ENCODE peak calls at places on chromosomes 7 and 10, in eight cellular contexts. H is fibroblast of lung, O is esophagus squamous epithelium, P is lower lobe of right lung, M is hepatocyte, B is OCI-LY7, G is right lobe of liver, A is sigmoid colon. X is an unnamed sample.
A peak's percentile ranks its signal among the peaks of the same experiment; 100 is the strongest.

GRCh38 chr7:108525327-108525984 is 479 bp downstream of the PNPLA8 start:
- DNase-seq in H (peak; percentile 89), O (no peak), P (no peak), M (peak; percentile 85), B (peak; percentile 19), G (no peak), A (peak; percentile 95), X (peak; percentile 91)

GRCh38 chr10:73076361-73077183 is 20.1 kb downstream of the P4HA1 start:
- DNase-seq in H (peak; percentile 87), O (no peak), P (no peak), M (peak; percentile 37), B (peak; percentile 27), G (peak; percentile 47), A (peak; percentile 90), X (peak; percentile 82)

GRCh38 chr7:130611206-130611605 is 57.3 kb downstream of the COPG2 start:
- DNase-seq in H (no peak), O (no peak), P (no peak), M (no peak), B (no peak), G (no peak), A (no peak), X (no peak)

GRCh38 chr10:42367532-42368230 is 270.7 kb downstream of the ZNF33B start:
- DNase-seq in H (peak; percentile 93), O (peak; percentile 15), P (peak; percentile 84), M (no peak), B (no peak), G (peak; percentile 57), A (peak; percentile 84), X (peak; percentile 78)

GRCh38 chr7:41156268-41156667 is 546.6 kb downstream of the INHBA start:
- DNase-seq in H (no peak), O (no peak), P (no peak), M (no peak), B (no peak), G (no peak), A (no peak), X (no peak)

GRCh38 chr7:90850516-90850915 is 254.4 kb downstream of the CDK14 start:
- DNase-seq in H (no peak), O (no peak), P (no peak), M (no peak), B (no peak), G (no peak), A (no peak), X (no peak)

GRCh38 chr7:93890464-93891068 is at the start of gene TFPI2:
- DNase-seq in H (peak; percentile 49), O (no peak), P (peak; percentile 42), M (peak; percentile 67), B (no peak), G (peak; percentile 60), A (peak; percentile 69), X (peak; percentile 59)

GRCh38 chr10:62637249-62638061 is 167.1 kb upstream of the ADO start:
- DNase-seq in H (peak; percentile 61), O (no peak), P (no peak), M (no peak), B (peak; percentile 82), G (no peak), A (no peak), X (no peak)

GRCh38 chr7:121485457-121486243 is 89.5 kb upstream of the FAM3C start:
- DNase-seq in H (no peak), O (no peak), P (no peak), M (no peak), B (no peak), G (no peak), A (peak; percentile 65), X (no peak)

GRCh38 chr7:108459922-108460551 is 3.8 kb upstream of the NRCAM start:
- DNase-seq in H (peak; percentile 58), O (no peak), P (no peak), M (peak; percentile 64), B (peak; percentile 46), G (no peak), A (no peak), X (no peak)

GRCh38 chr10:11742779-11743298 is 657 bp downstream of the ECHDC3 start:
- DNase-seq in H (peak; percentile 31), O (no peak), P (peak; percentile 61), M (no peak), B (no peak), G (peak; percentile 78), A (no peak), X (peak; percentile 75)

GRCh38 chr7:149495785-149496641 is 1.6 kb downstream of the ZNF746 start:
- DNase-seq in H (peak; percentile 84), O (no peak), P (peak; percentile 71), M (peak; percentile 76), B (no peak), G (peak; percentile 72), A (peak; percentile 93), X (peak; percentile 84)

GRCh38 chr7:95213809-95214492 is 110.4 kb downstream of the PON1 start:
- DNase-seq in H (peak; percentile 71), O (no peak), P (no peak), M (no peak), B (no peak), G (no peak), A (peak; percentile 75), X (peak; percentile 70)

GRCh38 chr7:116139807-116140206 is 70.5 kb upstream of the TES start:
- DNase-seq in H (peak; percentile 47), O (no peak), P (no peak), M (no peak), B (no peak), G (no peak), A (no peak), X (no peak)

GRCh38 chr10:88676283-88677060 is 12.2 kb downstream of the LIPF start:
- DNase-seq in H (no peak), O (no peak), P (no peak), M (peak; percentile 7), B (no peak), G (no peak), A (no peak), X (no peak)

GRCh38 chr7:139249179-139249822 is 18.3 kb downstream of the UBN2 start:
- DNase-seq in H (no peak), O (no peak), P (no peak), M (no peak), B (no peak), G (no peak), A (no peak), X (no peak)

GRCh38 chr7:73342645-73343044 is 14.7 kb downstream of the FKBP6 start:
- DNase-seq in H (peak; percentile 78), O (no peak), P (no peak), M (peak; percentile 73), B (no peak), G (no peak), A (no peak), X (no peak)

GRCh38 chr10:3500408-3500856 is 284.6 kb downstream of the KLF6 start:
- DNase-seq in H (peak; percentile 95), O (no peak), P (peak; percentile 77), M (peak; percentile 74), B (no peak), G (no peak), A (peak; percentile 90), X (peak; percentile 85)

GRCh38 chr10:105844653-105845052 is 1203.6 kb downstream of the SORCS3 start:
- DNase-seq in H (no peak), O (no peak), P (no peak), M (no peak), B (no peak), G (no peak), A (no peak), X (no peak)

GRCh38 chr10:15884447-15884846 is 24.1 kb upstream of the MINDY3 start:
- DNase-seq in H (no peak), O (no peak), P (no peak), M (no peak), B (no peak), G (no peak), A (no peak), X (no peak)
- TF ChIP-seq CTCF in H (no peak), O (no peak), P (no peak), M (no peak), B (no peak), G (no peak), A (no peak), X (no peak)

DNA sequence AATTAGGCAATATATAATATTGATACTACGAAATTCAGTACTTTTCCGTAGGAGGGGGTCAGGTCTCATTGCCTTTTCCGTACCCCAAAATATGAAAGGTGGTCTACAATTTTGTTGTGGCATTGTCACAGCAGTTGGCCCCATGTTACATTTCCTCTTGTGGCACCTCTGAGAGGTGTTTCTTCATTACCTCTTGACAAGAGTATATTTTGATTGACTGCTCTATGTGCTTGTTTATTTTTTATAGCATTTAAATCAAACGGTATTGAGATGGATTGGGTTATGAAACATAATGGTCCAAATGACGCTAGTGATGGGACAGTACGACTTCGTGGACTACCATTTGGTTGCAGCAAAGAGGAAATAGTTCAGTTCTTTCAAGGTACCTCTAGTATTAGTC is 4.2 kb upstream of the PBLD start:
- DNase-seq in H (no peak), O (no peak), P (no peak), M (no peak), B (no peak), G (no peak), A (no peak), X (no peak)
- H3K4me1 ChIP-seq in H (peaks cover 8% of the 10 kb centered on the region), O (peaks cover 14% of the 10 kb centered on the region), P (peaks cover 50% of the 10 kb centered on the region), M (peaks cover 28% of the 10 kb centered on the region), B (peaks cover 39% of the 10 kb centered on the region), G (no peaks in the 10 kb centered on the region), A (peaks cover 50% of the 10 kb centered on the region), X (peaks cover 51% of the 10 kb centered on the region)

DNA sequence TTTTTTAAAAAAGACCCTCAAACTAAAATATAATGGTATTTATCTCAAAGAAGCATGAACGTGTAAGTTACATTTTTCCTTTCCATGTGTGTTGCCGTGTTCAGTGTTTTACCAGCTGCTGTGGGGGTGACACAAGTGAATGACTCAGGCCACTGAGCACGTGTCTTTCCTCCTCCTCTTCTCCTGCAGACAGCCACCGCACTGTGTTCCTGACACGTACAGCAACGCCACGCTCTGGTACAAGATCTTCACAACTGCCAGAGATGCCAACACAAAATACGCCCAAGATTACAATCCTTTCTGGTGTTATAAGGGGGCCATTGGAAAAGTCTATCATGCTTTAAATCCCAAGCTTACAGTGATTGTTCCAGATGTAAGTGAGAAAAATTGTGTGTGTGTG is 29.7 kb downstream of the TMEM248 start:
- DNase-seq in H (peak; percentile 43), O (no peak), P (no peak), M (no peak), B (no peak), G (no peak), A (no peak), X (no peak)
- TF ChIP-seq CTCF in H (no peak), O (no peak), P (no peak), M (no peak), B (no peak), G (no peak), A (no peak), X (no peak)

DNA sequence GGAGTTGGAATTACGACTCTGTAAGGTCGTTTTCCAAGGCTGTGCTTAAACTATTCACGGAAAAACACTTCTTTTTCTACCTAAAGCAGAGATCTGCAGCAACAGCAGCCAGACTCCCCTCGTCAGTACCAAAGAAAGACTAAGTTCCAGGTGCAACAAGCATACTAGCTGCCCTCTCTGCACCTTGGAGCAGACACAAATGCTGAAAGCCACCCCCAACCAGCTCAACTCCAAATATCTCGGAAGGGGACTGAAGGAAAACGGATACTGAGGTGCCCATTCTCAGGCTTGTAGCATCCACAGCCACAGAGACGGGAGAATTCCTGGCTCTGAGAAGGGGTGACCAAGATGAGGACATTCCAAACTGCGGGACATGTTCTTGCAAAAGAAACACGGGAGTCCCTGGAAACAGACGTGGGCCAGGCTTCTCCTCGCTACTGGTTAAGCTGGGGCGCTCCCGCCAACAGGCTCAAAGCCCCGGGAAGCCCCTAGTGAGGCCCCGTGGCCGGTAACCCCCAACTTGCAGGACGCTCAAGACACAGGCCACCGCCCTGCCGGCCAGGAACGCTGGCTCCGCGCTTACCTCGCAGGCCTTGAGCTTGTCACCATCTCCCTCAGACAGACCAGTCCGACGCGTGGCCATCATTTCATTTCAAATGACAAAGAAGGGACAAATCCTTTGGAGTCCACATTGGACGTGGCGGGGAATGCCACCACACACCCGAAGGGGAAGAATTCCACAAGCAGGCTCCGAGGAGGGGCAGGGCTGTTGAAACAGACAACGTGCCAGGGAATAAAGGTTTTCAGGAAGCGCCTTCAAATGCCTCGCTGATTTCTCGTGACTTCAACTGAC is 2.2 kb downstream of the ARHGAP21 start:
- DNase-seq in H (no peak), O (no peak), P (peak; percentile 56), M (peak; percentile 47), B (no peak), G (peak; percentile 40), A (peak; percentile 72), X (peak; percentile 49)
- H3K4me1 ChIP-seq in H (peaks cover 12% of the 10 kb centered on the region), O (no peaks in the 10 kb centered on the region), P (peaks cover 53% of the 10 kb centered on the region), M (peaks cover 21% of the 10 kb centered on the region), B (peaks cover 33% of the 10 kb centered on the region), G (no peaks in the 10 kb centered on the region), A (peaks cover 62% of the 10 kb centered on the region), X (peaks cover 41% of the 10 kb centered on the region)